ENCODE peak calls at places on chromosomes 1 and 21, in five cellular contexts. Y, K, Z, W and E are unnamed samples.

GRCh38 chr1:94239796-94240195 is 2.4 kb upstream of the ARHGAP29 start:
- DNase-seq in Y (no peak), K (no peak), Z (no peak), W (no peak), E (no peak)

GRCh38 chr21:44300262-44300959 is 558 bp downstream of the PFKL start:
- DNase-seq in Y (peak), K (peak), Z (peak), W (peak), E (peak)

GRCh38 chr1:169509354-169509753 is 23.6 kb upstream of the SLC19A2 start:
- DNase-seq in Y (no peak), K (no peak), Z (no peak), W (no peak), E (no peak)

GRCh38 chr1:100718581-100718980 is 961 bp upstream of the VCAM1 start:
- DNase-seq in Y (no peak), K (no peak), Z (no peak), W (no peak), E (no peak)

GRCh38 chr1:33682371-33682770 is 181.5 kb upstream of the HMGB4 start:
- DNase-seq in Y (no peak), K (no peak), Z (no peak), W (no peak), E (peak)

GRCh38 chr1:39781349-39781715 is 7.3 kb downstream of the BMP8B start:
- DNase-seq in Y (no peak), K (no peak), Z (no peak), W (no peak), E (no peak)

GRCh38 chr1:104797982-104798381 is 1048.3 kb downstream of the AMY1C start:
- DNase-seq in Y (no peak), K (no peak), Z (no peak), W (no peak), E (no peak)

GRCh38 chr1:151008244-151009205 is at the start of gene PRUNE1:
- DNase-seq in Y (peak), K (peak), Z (peak), W (peak), E (peak)

GRCh38 chr1:112322983-112323678 is 72.9 kb upstream of the CTTNBP2NL start:
- DNase-seq in Y (no peak), K (no peak), Z (peak), W (no peak), E (no peak)

GRCh38 chr21:42084079-42084478 is 13.0 kb downstream of the UMODL1 start:
- DNase-seq in Y (no peak), K (no peak), Z (no peak), W (no peak), E (no peak)

GRCh38 chr1:222618880-222619321 is 1.0 kb downstream of the MIA3 start:
- DNase-seq in Y (no peak), K (peak), Z (peak), W (peak), E (peak)

GRCh38 chr1:11483581-11484320 is 4.8 kb downstream of the DISP3 start:
- DNase-seq in Y (no peak), K (no peak), Z (no peak), W (no peak), E (no peak)

GRCh38 chr21:38139380-38140168 is 117.2 kb upstream of the KCNJ15 start:
- DNase-seq in Y (peak), K (no peak), Z (no peak), W (no peak), E (peak)

GRCh38 chr21:14686466-14687276 is 140.6 kb upstream of the SAMSN1 start:
- DNase-seq in Y (no peak), K (no peak), Z (no peak), W (no peak), E (no peak)

GRCh38 chr1:61089338-61089737 is 7.0 kb downstream of the NFIA start:
- DNase-seq in Y (no peak), K (no peak), Z (no peak), W (no peak), E (no peak)

GRCh38 chr1:27773732-27774445 is 870 bp downstream of the STX12 start:
- DNase-seq in Y (peak), K (no peak), Z (no peak), W (peak), E (peak)

GRCh38 chr1:234125283-234125682 is 220.8 kb downstream of the SLC35F3 start:
- DNase-seq in Y (no peak), K (peak), Z (no peak), W (no peak), E (peak)

GRCh38 chr1:183590225-183591191 is at the start of gene NCF2:
- DNase-seq in Y (no peak), K (peak), Z (no peak), W (no peak), E (no peak)

GRCh38 chr1:53198241-53198651 is 1.6 kb downstream of the CPT2 start:
- DNase-seq in Y (no peak), K (no peak), Z (no peak), W (no peak), E (peak)

GRCh38 chr1:6645022-6645421 is 20.4 kb downstream of the THAP3 start:
- DNase-seq in Y (no peak), K (no peak), Z (no peak), W (no peak), E (no peak)

GRCh38 chr21:42654179-42654912 is 925 bp downstream of the PDE9A start:
- DNase-seq in Y (no peak), K (peak), Z (peak), W (no peak), E (no peak)

GRCh38 chr1:205291577-205291976 is 30.0 kb downstream of the NUAK2 start:
- DNase-seq in Y (no peak), K (no peak), Z (no peak), W (no peak), E (no peak)

GRCh38 chr1:244556263-244556662 is 95.2 kb downstream of the CATSPERE start:
- DNase-seq in Y (no peak), K (no peak), Z (no peak), W (no peak), E (no peak)

GRCh38 chr1:209652873-209653401 is 712 bp upstream of the LAMB3 start:
- DNase-seq in Y (peak), K (peak), Z (peak), W (no peak), E (peak)